ENCODE peak calls at places on chromosomes 5 and 9, in eight cellular contexts. Z, S, F, D, V, P, N and L are unnamed samples. For H3K36me3 and H3K9me3, the result is how much of the 10 kb centered on the place peaks cover.

GRCh38 chr9:69181908-69182353 is 7.9 kb downstream of the TJP2 start:
- DNase-seq in N (no peak), D (no peak), S (no peak), Z (no peak), V (no peak), P (no peak), F (no peak), L (no peak)

GRCh38 chr5:160260881-160261815 is 31.8 kb downstream of the FABP6 start:
- DNase-seq in F (peak), P (peak), N (peak), S (no peak), V (no peak), Z (no peak), D (no peak), L (peak)

GRCh38 chr9:75146229-75146628 is 57.9 kb downstream of the OSTF1 start:
- DNase-seq in V (no peak), P (no peak), S (no peak), D (no peak), Z (no peak), F (peak), N (no peak), L (no peak)

GRCh38 chr5:181133610-181134231 is 2.8 kb upstream of the OR2V1 start:
- DNase-seq in P (no peak), S (peak), Z (no peak), D (no peak), N (peak), V (no peak), F (peak), L (peak)

GRCh38 chr5:17359451-17359965 is 138.5 kb upstream of the TAF11L2 start:
- DNase-seq in S (no peak), Z (no peak), F (peak), N (no peak), V (no peak), D (no peak), P (no peak), L (no peak)

GRCh38 chr9:35940474-35941467 is 17.2 kb downstream of the OR2S2 start:
- DNase-seq in F (peak), P (no peak), D (peak), N (no peak), Z (peak), S (no peak), V (peak), L (no peak)

GRCh38 chr9:35616681-35617459 is 1.3 kb downstream of the CD72 start:
- DNase-seq in P (peak), S (peak), Z (peak), F (peak), D (peak), N (no peak), V (peak), L (peak)

GRCh38 chr5:146034127-146034526 is 71.2 kb downstream of the PLAC8L1 start:
- DNase-seq in Z (no peak), P (peak), V (no peak), D (no peak), N (no peak), F (no peak), S (no peak), L (no peak)

GRCh38 chr9:35771079-35771441 is 17.0 kb upstream of the MSMP start:
- DNase-seq in N (peak), V (no peak), D (no peak), P (no peak), F (no peak), Z (no peak), S (no peak), L (no peak)

GRCh38 chr9:82526629-82527028 is 536.3 kb downstream of the RASEF start:
- DNase-seq in V (no peak), D (no peak), F (no peak), P (no peak), Z (no peak), S (no peak), N (no peak), L (no peak)

GRCh38 chr5:33890633-33891032 is 1.2 kb downstream of the ADAMTS12 start:
- DNase-seq in S (no peak), P (peak), Z (no peak), F (peak), D (no peak), N (no peak), V (no peak), L (no peak)

GRCh38 chr5:4216142-4216541 is 620.5 kb downstream of the IRX1 start:
- DNase-seq in V (no peak), Z (no peak), F (no peak), S (no peak), P (no peak), D (no peak), N (no peak), L (no peak)

GRCh38 chr9:92759990-92760893 is 4.4 kb downstream of the BICD2 start:
- DNase-seq in F (no peak), S (no peak), Z (no peak), N (no peak), P (no peak), V (no peak), D (no peak), L (peak)

GRCh38 chr5:116130471-116130870 is 45.6 kb downstream of the COMMD10 start:
- DNase-seq in P (no peak), F (peak), Z (no peak), D (no peak), N (peak), V (no peak), S (no peak), L (no peak)

GRCh38 chr5:100505984-100506670 is 29.0 kb upstream of the FAM174A start:
- DNase-seq in Z (no peak), V (no peak), N (peak), S (no peak), F (peak), P (no peak), D (no peak), L (no peak)

GRCh38 chr5:129171194-129171944 is 76.8 kb downstream of the ISOC1 start:
- DNase-seq in N (no peak), D (no peak), Z (no peak), S (no peak), P (no peak), F (no peak), V (no peak), L (no peak)

GRCh38 chr5:115243412-115243811 is 19.3 kb downstream of the PGGT1B start:
- DNase-seq in N (peak), S (no peak), P (no peak), F (peak), V (no peak), D (no peak), Z (no peak), L (no peak)

GRCh38 chr9:129894106-129894823 is 59.0 kb downstream of the USP20 start:
- DNase-seq in P (no peak), F (no peak), S (no peak), Z (peak), N (no peak), V (no peak), D (peak), L (peak)
- H3K36me3 ChIP-seq in P (under half), F (under half), S (under half), Z (under half), N (under half), V (under half), D (under half), L (under half)

GRCh38 chr5:18881615-18882014 is 1106.4 kb downstream of the CDH18 start:
- DNase-seq in V (no peak), D (no peak), Z (no peak), N (peak), P (no peak), F (no peak), S (no peak), L (no peak)
- H3K9me3 ChIP-seq in V (under half), D (under half), Z (under half), N (under half), P (under half), F (under half), S (under half), L (under half)

GRCh38 chr5:1077491-1078020 is 34.3 kb downstream of the SLC12A7 start:
- DNase-seq in P (no peak), S (no peak), D (no peak), N (no peak), Z (no peak), F (no peak), V (no peak), L (no peak)
- H3K36me3 ChIP-seq in P (under half), S (half or more), D (under half), N (under half), Z (half or more), F (under half), V (half or more), L (half or more)

GRCh38 chr5:141362719-141363118 is 1.2 kb upstream of the PCDHGA5 start:
- DNase-seq in D (no peak), F (no peak), N (no peak), P (no peak), V (no peak), Z (no peak), S (no peak), L (no peak)
- H3K9me3 ChIP-seq in D (under half), F (half or more), N (under half), P (half or more), V (under half), Z (half or more), S (under half), L (half or more)

GRCh38 chr5:136031713-136032112 is 2.9 kb downstream of the TGFBI start:
- DNase-seq in P (peak), V (no peak), D (no peak), N (no peak), F (peak), Z (no peak), S (no peak), L (peak)
- H3K36me3 ChIP-seq in P (under half), V (under half), D (under half), N (under half), F (under half), Z (under half), S (under half), L (under half)

GRCh38 chr9:76818271-76818670 is 54.0 kb downstream of the PCA3 start:
- DNase-seq in V (no peak), P (peak), N (peak), F (peak), S (peak), Z (no peak), D (no peak), L (no peak)
- H3K9me3 ChIP-seq in V (under half), P (under half), N (under half), F (under half), S (under half), Z (under half), D (under half), L (under half)

GRCh38 chr9:137778336-137778735 is 99.2 kb upstream of the CACNA1B start:
- DNase-seq in P (no peak), N (no peak), V (no peak), D (no peak), F (no peak), S (no peak), Z (no peak), L (no peak)

GRCh38 chr9:137776306-137776995 is 101.1 kb upstream of the CACNA1B start:
- DNase-seq in P (no peak), Z (no peak), F (no peak), N (no peak), S (no peak), V (no peak), D (no peak), L (no peak)

GRCh38 chr9:137774775-137775386 is 102.7 kb upstream of the CACNA1B start:
- DNase-seq in Z (no peak), S (no peak), F (no peak), D (no peak), N (no peak), P (no peak), V (no peak), L (peak)

GRCh38 chr9:137778914-137779313 is 98.7 kb upstream of the CACNA1B start:
- DNase-seq in S (no peak), D (no peak), N (no peak), P (no peak), F (no peak), Z (no peak), V (no peak), L (no peak)

DNA sequence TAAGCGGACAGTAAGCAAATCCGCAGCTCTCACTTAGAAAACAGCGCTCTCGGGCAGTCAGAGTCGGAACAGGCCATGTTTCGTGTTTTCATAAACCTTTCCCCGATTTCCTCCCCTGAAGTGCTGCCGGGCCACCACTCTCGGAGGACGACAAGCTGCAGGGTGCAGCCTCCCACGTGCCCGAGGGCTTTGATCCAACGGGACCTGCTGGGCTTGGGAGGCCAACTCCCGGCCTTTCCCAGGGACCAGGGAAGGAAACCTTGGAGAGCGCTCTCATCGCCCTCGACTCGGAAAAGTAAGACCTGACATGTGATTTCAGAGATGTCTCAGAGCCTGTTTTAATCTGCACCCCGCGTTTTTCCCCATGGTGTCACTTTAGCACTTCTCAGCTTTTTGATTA is 99.8 kb upstream of the CACNA1B start:
- DNase-seq in Z (no peak), N (no peak), P (no peak), D (no peak), V (no peak), S (no peak), F (no peak), L (no peak)
- H3K36me3 ChIP-seq in Z (half or more), N (under half), P (half or more), D (half or more), V (half or more), S (half or more), F (under half), L (half or more)